ENCODE peak calls at places on chromosomes 7 and 10, in eight cellular contexts. One of them, this sample, is unnamed.

GRCh38 chr10:6701289-6701688 is 121.2 kb upstream of the PRKCQ start:
- DNase-seq in gastrocnemius medialis: peak; percentile 58
- DNase-seq in bronchial epithelial cell: peak; percentile 37
- DNase-seq in esophagus squamous epithelium: no peak
- DNase-seq in heart left ventricle: no peak
- DNase-seq in mesenchymal stem cell: no peak
- DNase-seq in testis: no peak
- DNase-seq in effector memory CD4-positive, alpha-beta T cell: no peak
- DNase-seq in this sample: no peak

GRCh38 chr10:24209946-24210491 is 1.1 kb downstream of the KIAA1217 start:
- DNase-seq in gastrocnemius medialis: peak; percentile 37
- DNase-seq in bronchial epithelial cell: peak; percentile 94
- DNase-seq in esophagus squamous epithelium: no peak
- DNase-seq in heart left ventricle: peak; percentile 44
- DNase-seq in mesenchymal stem cell: peak; percentile 52
- DNase-seq in testis: peak; percentile 34
- DNase-seq in effector memory CD4-positive, alpha-beta T cell: no peak
- DNase-seq in this sample: no peak

GRCh38 chr10:91137011-91137643 is 83.3 kb upstream of the PCGF5 start:
- DNase-seq in gastrocnemius medialis: no peak
- DNase-seq in bronchial epithelial cell: no peak
- DNase-seq in esophagus squamous epithelium: no peak
- DNase-seq in heart left ventricle: no peak
- DNase-seq in mesenchymal stem cell: no peak
- DNase-seq in testis: no peak
- DNase-seq in effector memory CD4-positive, alpha-beta T cell: no peak
- DNase-seq in this sample: no peak

GRCh38 chr7:79506481-79506880 is 53.0 kb upstream of the MAGI2 start:
- DNase-seq in gastrocnemius medialis: no peak
- DNase-seq in bronchial epithelial cell: no peak
- DNase-seq in esophagus squamous epithelium: no peak
- DNase-seq in heart left ventricle: no peak
- DNase-seq in mesenchymal stem cell: peak; percentile 33
- DNase-seq in testis: no peak
- DNase-seq in effector memory CD4-positive, alpha-beta T cell: no peak
- DNase-seq in this sample: no peak

GRCh38 chr10:84177541-84178386 is 4.2 kb downstream of the GPR15LG start:
- DNase-seq in gastrocnemius medialis: no peak
- DNase-seq in bronchial epithelial cell: peak; percentile 50
- DNase-seq in esophagus squamous epithelium: no peak
- DNase-seq in heart left ventricle: peak; percentile 54
- DNase-seq in mesenchymal stem cell: no peak
- DNase-seq in testis: no peak
- DNase-seq in effector memory CD4-positive, alpha-beta T cell: no peak
- DNase-seq in this sample: no peak

GRCh38 chr10:15745748-15746147 is 26.0 kb upstream of the ITGA8 start:
- DNase-seq in gastrocnemius medialis: no peak
- DNase-seq in bronchial epithelial cell: no peak
- DNase-seq in esophagus squamous epithelium: no peak
- DNase-seq in heart left ventricle: peak; percentile 47
- DNase-seq in mesenchymal stem cell: peak; percentile 5
- DNase-seq in testis: no peak
- DNase-seq in effector memory CD4-positive, alpha-beta T cell: no peak
- DNase-seq in this sample: no peak

GRCh38 chr7:6444516-6445269 is 3.1 kb downstream of the DAGLB start:
- DNase-seq in gastrocnemius medialis: no peak
- DNase-seq in bronchial epithelial cell: peak; percentile 12
- DNase-seq in esophagus squamous epithelium: no peak
- DNase-seq in heart left ventricle: no peak
- DNase-seq in mesenchymal stem cell: peak; percentile 44
- DNase-seq in testis: no peak
- DNase-seq in effector memory CD4-positive, alpha-beta T cell: no peak
- DNase-seq in this sample: no peak

GRCh38 chr7:332646-333398 is 42.9 kb downstream of the FOXL3 start:
- DNase-seq in gastrocnemius medialis: peak; percentile 59
- DNase-seq in bronchial epithelial cell: peak; percentile 38
- DNase-seq in esophagus squamous epithelium: no peak
- DNase-seq in heart left ventricle: peak; percentile 80
- DNase-seq in mesenchymal stem cell: peak; percentile 39
- DNase-seq in testis: peak; percentile 89
- DNase-seq in effector memory CD4-positive, alpha-beta T cell: peak; percentile 62
- DNase-seq in this sample: peak; percentile 94

GRCh38 chr7:139521439-139521838 is 2.0 kb upstream of the CLEC2L start:
- DNase-seq in gastrocnemius medialis: no peak
- DNase-seq in bronchial epithelial cell: no peak
- DNase-seq in esophagus squamous epithelium: no peak
- DNase-seq in heart left ventricle: no peak
- DNase-seq in mesenchymal stem cell: no peak
- DNase-seq in testis: no peak
- DNase-seq in effector memory CD4-positive, alpha-beta T cell: no peak
- DNase-seq in this sample: no peak

GRCh38 chr10:96814264-96814663 is 17.8 kb upstream of the LCOR start:
- DNase-seq in gastrocnemius medialis: no peak
- DNase-seq in bronchial epithelial cell: peak; percentile 76
- DNase-seq in esophagus squamous epithelium: no peak
- DNase-seq in heart left ventricle: no peak
- DNase-seq in mesenchymal stem cell: peak; percentile 24
- DNase-seq in testis: no peak
- DNase-seq in effector memory CD4-positive, alpha-beta T cell: no peak
- DNase-seq in this sample: no peak

GRCh38 chr7:142523821-142524460 is 225.3 kb upstream of the PRSS1 start:
- DNase-seq in gastrocnemius medialis: no peak
- DNase-seq in bronchial epithelial cell: no peak
- DNase-seq in esophagus squamous epithelium: no peak
- DNase-seq in heart left ventricle: no peak
- DNase-seq in mesenchymal stem cell: no peak
- DNase-seq in testis: no peak
- DNase-seq in effector memory CD4-positive, alpha-beta T cell: no peak
- DNase-seq in this sample: no peak

GRCh38 chr10:70535451-70535850 is 56.9 kb downstream of the PALD1 start:
- DNase-seq in gastrocnemius medialis: no peak
- DNase-seq in bronchial epithelial cell: no peak
- DNase-seq in esophagus squamous epithelium: no peak
- DNase-seq in heart left ventricle: no peak
- DNase-seq in mesenchymal stem cell: no peak
- DNase-seq in testis: no peak
- DNase-seq in effector memory CD4-positive, alpha-beta T cell: no peak
- DNase-seq in this sample: no peak

GRCh38 chr7:147279516-147279915 is 1162.9 kb downstream of the CNTNAP2 start:
- DNase-seq in gastrocnemius medialis: no peak
- DNase-seq in bronchial epithelial cell: no peak
- DNase-seq in esophagus squamous epithelium: no peak
- DNase-seq in heart left ventricle: no peak
- DNase-seq in mesenchymal stem cell: no peak
- DNase-seq in testis: no peak
- DNase-seq in effector memory CD4-positive, alpha-beta T cell: no peak
- DNase-seq in this sample: no peak

GRCh38 chr7:83475403-83475802 is 173.5 kb downstream of the SEMA3E start:
- DNase-seq in gastrocnemius medialis: no peak
- DNase-seq in bronchial epithelial cell: no peak
- DNase-seq in esophagus squamous epithelium: no peak
- DNase-seq in heart left ventricle: no peak
- DNase-seq in mesenchymal stem cell: no peak
- DNase-seq in testis: no peak
- DNase-seq in effector memory CD4-positive, alpha-beta T cell: no peak
- DNase-seq in this sample: no peak

GRCh38 chr10:113689057-113689456 is 9.3 kb downstream of the CASP7 start:
- DNase-seq in gastrocnemius medialis: no peak
- DNase-seq in bronchial epithelial cell: no peak
- DNase-seq in esophagus squamous epithelium: no peak
- DNase-seq in heart left ventricle: no peak
- DNase-seq in mesenchymal stem cell: no peak
- DNase-seq in testis: no peak
- DNase-seq in effector memory CD4-positive, alpha-beta T cell: no peak
- DNase-seq in this sample: no peak

GRCh38 chr7:30799206-30799975 is 28.2 kb downstream of the MINDY4 start:
- DNase-seq in gastrocnemius medialis: peak; percentile 67
- DNase-seq in bronchial epithelial cell: peak; percentile 98
- DNase-seq in esophagus squamous epithelium: no peak
- DNase-seq in heart left ventricle: peak; percentile 84
- DNase-seq in mesenchymal stem cell: peak; percentile 89
- DNase-seq in testis: no peak
- DNase-seq in effector memory CD4-positive, alpha-beta T cell: no peak
- DNase-seq in this sample: no peak

GRCh38 chr10:126736737-126737136 is 66.2 kb upstream of the C10orf90 start:
- DNase-seq in gastrocnemius medialis: no peak
- DNase-seq in bronchial epithelial cell: no peak
- DNase-seq in esophagus squamous epithelium: no peak
- DNase-seq in heart left ventricle: no peak
- DNase-seq in mesenchymal stem cell: peak; percentile 56
- DNase-seq in testis: no peak
- DNase-seq in effector memory CD4-positive, alpha-beta T cell: no peak
- DNase-seq in this sample: no peak

GRCh38 chr7:120280743-120281142 is 7.8 kb downstream of the KCND2 start:
- DNase-seq in gastrocnemius medialis: no peak
- DNase-seq in bronchial epithelial cell: no peak
- DNase-seq in esophagus squamous epithelium: no peak
- DNase-seq in heart left ventricle: no peak
- DNase-seq in mesenchymal stem cell: peak; percentile 17
- DNase-seq in testis: no peak
- DNase-seq in effector memory CD4-positive, alpha-beta T cell: no peak
- DNase-seq in this sample: no peak

GRCh38 chr7:124780608-124781007 is 15.0 kb upstream of the GPR37 start:
- DNase-seq in gastrocnemius medialis: no peak
- DNase-seq in bronchial epithelial cell: peak; percentile 64
- DNase-seq in esophagus squamous epithelium: no peak
- DNase-seq in heart left ventricle: no peak
- DNase-seq in mesenchymal stem cell: no peak
- DNase-seq in testis: no peak
- DNase-seq in effector memory CD4-positive, alpha-beta T cell: no peak
- DNase-seq in this sample: no peak

GRCh38 chr7:43112088-43112940 is at the start of gene HECW1:
- DNase-seq in gastrocnemius medialis: no peak
- DNase-seq in bronchial epithelial cell: no peak
- DNase-seq in esophagus squamous epithelium: no peak
- DNase-seq in heart left ventricle: no peak
- DNase-seq in mesenchymal stem cell: no peak
- DNase-seq in testis: no peak
- DNase-seq in effector memory CD4-positive, alpha-beta T cell: no peak
- DNase-seq in this sample: no peak

GRCh38 chr7:47950714-47951113 is 2.4 kb upstream of the PKD1L1 start:
- DNase-seq in gastrocnemius medialis: no peak
- DNase-seq in bronchial epithelial cell: peak; percentile 62
- DNase-seq in esophagus squamous epithelium: no peak
- DNase-seq in heart left ventricle: peak; percentile 76
- DNase-seq in mesenchymal stem cell: no peak
- DNase-seq in testis: peak; percentile 86
- DNase-seq in effector memory CD4-positive, alpha-beta T cell: no peak
- DNase-seq in this sample: no peak

GRCh38 chr7:87511510-87511909 is 36.0 kb upstream of the ABCB4 start:
- DNase-seq in gastrocnemius medialis: no peak
- DNase-seq in bronchial epithelial cell: no peak
- DNase-seq in esophagus squamous epithelium: no peak
- DNase-seq in heart left ventricle: no peak
- DNase-seq in mesenchymal stem cell: no peak
- DNase-seq in testis: no peak
- DNase-seq in effector memory CD4-positive, alpha-beta T cell: no peak
- DNase-seq in this sample: no peak

GRCh38 chr7:80417211-80417793 is 94.6 kb downstream of the GNAT3 start:
- DNase-seq in gastrocnemius medialis: no peak
- DNase-seq in bronchial epithelial cell: no peak
- DNase-seq in esophagus squamous epithelium: no peak
- DNase-seq in heart left ventricle: no peak
- DNase-seq in mesenchymal stem cell: no peak
- DNase-seq in testis: no peak
- DNase-seq in effector memory CD4-positive, alpha-beta T cell: no peak
- DNase-seq in this sample: no peak

GRCh38 chr7:11458736-11459483 is 373.1 kb downstream of the THSD7A start:
- DNase-seq in gastrocnemius medialis: no peak
- DNase-seq in bronchial epithelial cell: peak; percentile 93
- DNase-seq in esophagus squamous epithelium: no peak
- DNase-seq in heart left ventricle: no peak
- DNase-seq in mesenchymal stem cell: peak; percentile 90
- DNase-seq in testis: no peak
- DNase-seq in effector memory CD4-positive, alpha-beta T cell: no peak
- DNase-seq in this sample: no peak

GRCh38 chr10:128087884-128088695 is 38.1 kb downstream of the MKI67 start:
- DNase-seq in gastrocnemius medialis: no peak
- DNase-seq in bronchial epithelial cell: peak; percentile 15
- DNase-seq in esophagus squamous epithelium: no peak
- DNase-seq in heart left ventricle: no peak
- DNase-seq in mesenchymal stem cell: no peak
- DNase-seq in testis: no peak
- DNase-seq in effector memory CD4-positive, alpha-beta T cell: no peak
- DNase-seq in this sample: no peak